ENCODE peak calls at places on chromosomes 5 and 9, in five cellular contexts. G is body of pancreas, J is IMR-90, Z is Peyer's patch, W is lower leg skin. Y is an unnamed sample.

GRCh38 chr5:141234109-141234508 is 11.0 kb downstream of the PCDHB14 start:
- DNase-seq in Z (no peak), J (peak; percentile 3), W (no peak), G (no peak), Y (no peak)

GRCh38 chr5:95641803-95642220 is 4.8 kb upstream of the RFESD start:
- DNase-seq in J (peak; percentile 54), Z (no peak), W (no peak), G (peak; percentile 97), Y (no peak)

GRCh38 chr5:134125195-134126015 is 10.9 kb downstream of the TCF7 start:
- DNase-seq in J (peak; percentile 96), G (peak; percentile 57), W (no peak), Z (no peak), Y (no peak)

GRCh38 chr5:113171520-113171919 is 194.9 kb downstream of the DCP2 start:
- DNase-seq in J (no peak), Z (no peak), G (no peak), W (no peak), Y (no peak)

GRCh38 chr9:70136632-70137031 is 93.0 kb downstream of the MAMDC2 start:
- DNase-seq in G (no peak), J (peak; percentile 69), Z (no peak), W (no peak), Y (no peak)

GRCh38 chr5:59391576-59391975 is 501.9 kb downstream of the PDE4D start:
- DNase-seq in J (no peak), Z (no peak), G (no peak), W (no peak), Y (no peak)

GRCh38 chr5:71629950-71630349 is 42.8 kb downstream of the MCCC2 start:
- DNase-seq in Z (no peak), G (no peak), W (no peak), J (no peak), Y (no peak)

GRCh38 chr5:106392766-106393165 is 1278.0 kb downstream of the EFNA5 start:
- DNase-seq in J (peak; percentile 51), W (no peak), Z (no peak), G (no peak), Y (no peak)

GRCh38 chr5:111187079-111187478 is 37.1 kb upstream of the CAMK4 start:
- DNase-seq in W (no peak), G (no peak), J (no peak), Z (no peak), Y (no peak)

GRCh38 chr5:33969572-33970452 is 14.7 kb downstream of the SLC45A2 start:
- DNase-seq in Z (no peak), J (peak; percentile 71), W (no peak), G (peak; percentile 35), Y (no peak)

GRCh38 chr5:9479361-9479760 is 66.5 kb downstream of the SEMA5A start:
- DNase-seq in W (no peak), J (peak; percentile 25), G (no peak), Z (no peak), Y (no peak)

GRCh38 chr9:101398930-101399640 is 434 bp downstream of the ZNF189 start:
- DNase-seq in J (no peak), W (no peak), Z (no peak), G (peak; percentile 13), Y (peak; percentile 7)

GRCh38 chr9:113530022-113530635 is 66.6 kb downstream of the RGS3 start:
- DNase-seq in G (no peak), W (no peak), J (no peak), Z (no peak), Y (no peak)

GRCh38 chr5:113985505-113985904 is 376.4 kb upstream of the KCNN2 start:
- DNase-seq in W (no peak), G (peak; percentile 37), Z (no peak), J (no peak), Y (no peak)

GRCh38 chr5:50958852-50959457 is 292.5 kb downstream of the PARP8 start:
- DNase-seq in J (peak; percentile 30), W (no peak), Z (peak; percentile 19), G (peak; percentile 42), Y (no peak)

GRCh38 chr5:156677963-156678362 is 172.1 kb upstream of the PPP1R2B start:
- DNase-seq in J (no peak), Z (no peak), W (no peak), G (no peak), Y (no peak)

GRCh38 chr5:160262151-160262550 is 32.8 kb downstream of the FABP6 start:
- DNase-seq in G (no peak), Z (no peak), J (no peak), W (no peak), Y (no peak)

GRCh38 chr5:136063778-136064465 is 35.1 kb downstream of the TGFBI start:
- DNase-seq in Z (no peak), W (peak; percentile 54), G (no peak), J (no peak), Y (no peak)

GRCh38 chr9:134372621-134373267 is 46.5 kb downstream of the RXRA start:
- DNase-seq in G (peak; percentile 73), W (no peak), J (no peak), Z (no peak), Y (peak; percentile 44)

DNA sequence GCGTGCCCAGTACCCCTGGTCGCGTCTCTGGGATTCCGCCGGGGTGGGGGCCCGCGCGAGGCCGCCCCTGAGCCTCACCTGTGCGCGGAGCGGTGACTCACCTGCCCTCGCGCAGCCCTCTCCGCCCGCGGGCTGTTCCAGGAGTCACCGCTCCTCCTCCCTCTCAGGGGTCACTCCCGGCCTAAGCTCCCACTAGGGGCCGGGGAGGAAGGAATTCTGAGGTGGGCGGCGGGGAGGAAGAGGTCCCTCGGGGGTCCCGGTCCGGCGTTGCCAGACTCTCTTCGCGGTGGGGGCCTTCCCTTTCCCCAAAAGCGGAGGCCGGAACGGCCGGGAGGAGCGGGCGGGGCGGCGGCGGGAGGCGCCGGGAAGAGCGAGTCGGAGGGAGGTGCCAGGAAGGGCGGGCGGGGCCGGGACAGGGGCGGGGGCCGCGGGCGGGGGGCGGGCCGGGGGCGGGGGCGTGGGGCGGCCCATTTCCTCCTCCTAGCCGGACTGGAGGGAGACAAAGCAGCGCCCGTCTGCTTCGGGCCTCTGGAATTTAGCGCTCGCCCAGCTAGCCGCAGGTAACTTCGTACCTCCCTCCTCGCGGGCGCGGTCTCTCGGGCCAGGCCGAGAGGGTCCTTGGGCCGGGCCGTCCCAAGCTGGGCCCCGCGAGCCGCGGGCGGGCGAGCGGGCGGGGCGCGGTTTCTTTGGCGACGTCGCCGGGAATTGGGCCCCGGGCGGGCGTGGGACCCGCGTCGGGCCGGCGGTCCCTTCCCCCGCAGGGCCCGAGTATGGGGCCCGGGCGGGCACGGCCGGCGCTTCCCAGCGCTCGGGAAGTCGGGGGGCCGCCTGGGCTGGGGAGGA is at the start of gene CTNNA1:
- DNase-seq in W (peak; percentile 95), J (peak; percentile 49), Z (peak; percentile 72), G (peak; percentile 86), Y (peak; percentile 86)
- TF ChIP-seq POLR2A in W (no peak), J (peak; percentile 92), Z (peak; percentile 56), G (peak; percentile 83), Y (peak; percentile 59)

GRCh38 chr5:126301056-126301455 is 122.2 kb upstream of the GRAMD2B start:
- DNase-seq in Z (no peak), J (no peak), G (no peak), W (no peak), Y (no peak)

DNA sequence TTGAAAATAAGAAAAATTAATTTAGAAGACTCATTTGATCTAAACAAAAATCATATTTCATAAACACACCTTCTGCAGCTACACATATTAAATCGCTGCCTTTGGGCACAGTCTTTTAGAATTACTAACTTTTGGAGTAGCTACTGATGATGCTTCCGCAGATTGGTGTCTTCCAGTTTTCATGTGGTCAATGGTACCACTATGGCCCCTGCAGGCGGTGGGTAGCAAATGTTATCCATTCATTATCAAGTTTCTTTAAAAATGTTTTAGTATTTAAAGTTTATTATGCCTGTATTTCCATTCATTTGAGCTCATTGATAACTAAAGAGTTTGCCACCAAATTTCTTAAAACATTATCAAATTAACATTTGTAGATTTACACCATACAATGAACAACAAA is 122.9 kb upstream of the GRAMD2B start:
- DNase-seq in W (no peak), G (no peak), J (no peak), Z (no peak), Y (no peak)
- TF ChIP-seq CTCF in W (no peak), G (no peak), J (peak; percentile 3), Z (no peak), Y (no peak)

DNA sequence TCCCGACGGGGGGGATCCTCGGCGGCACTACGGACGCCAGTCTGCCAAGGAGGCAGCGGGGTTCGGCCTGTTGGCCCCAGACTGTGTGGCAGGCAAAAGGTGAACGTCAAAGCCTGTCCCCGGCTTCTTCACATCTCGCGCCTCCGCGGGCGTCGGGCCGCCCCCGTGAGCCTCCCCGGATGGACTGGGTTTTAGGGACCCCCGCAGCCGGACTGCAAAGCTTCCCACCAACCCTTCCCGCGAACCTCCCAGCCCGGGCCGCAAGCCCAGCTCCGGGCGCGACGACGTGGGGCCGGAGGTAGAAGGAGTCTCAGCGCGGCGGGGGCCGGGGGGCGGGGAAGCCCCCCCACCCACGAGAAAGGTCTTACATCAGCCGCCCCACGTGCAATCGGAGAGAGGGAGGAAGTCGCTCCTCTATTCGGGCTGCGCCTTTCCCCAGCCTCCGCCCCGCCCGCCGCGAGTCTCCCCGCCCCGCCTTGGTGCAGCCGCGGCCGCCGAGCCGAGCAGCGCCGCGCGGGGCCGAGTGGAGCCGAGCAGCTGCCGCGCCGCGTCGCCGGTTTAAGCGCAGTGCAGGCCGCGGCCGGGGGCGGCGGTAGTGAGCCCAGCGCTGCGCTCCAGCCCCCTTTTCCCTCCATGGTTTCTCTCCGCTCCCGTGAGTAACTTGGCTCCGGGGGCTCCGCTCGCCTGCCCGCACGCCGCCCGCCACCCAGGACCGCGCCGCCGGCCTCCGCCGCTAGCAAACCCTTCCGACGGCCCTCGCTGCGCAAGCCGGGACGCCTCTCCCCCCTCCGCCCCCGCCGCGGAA is at the start of gene ANP32B:
- DNase-seq in W (peak; percentile 98), J (peak; percentile 89), Z (peak; percentile 90), G (peak; percentile 91), Y (peak; percentile 94)
- TF ChIP-seq POLR2A in W (no peak), J (peak; percentile 60), Z (no peak), G (peak; percentile 53), Y (peak; percentile 34)

GRCh38 chr5:147437161-147437596 is 72.7 kb downstream of the DPYSL3 start:
- DNase-seq in G (peak; percentile 13), J (peak; percentile 21), Z (no peak), W (no peak), Y (no peak)

GRCh38 chr5:147445093-147445492 is 64.8 kb downstream of the DPYSL3 start:
- DNase-seq in G (no peak), W (no peak), Z (no peak), J (no peak), Y (no peak)

GRCh38 chr5:147439253-147439652 is 70.6 kb downstream of the DPYSL3 start:
- DNase-seq in W (no peak), G (no peak), J (peak; percentile 52), Z (no peak), Y (no peak)

GRCh38 chr5:147442134-147442726 is 67.6 kb downstream of the DPYSL3 start:
- DNase-seq in G (no peak), J (no peak), Z (no peak), W (no peak), Y (no peak)

GRCh38 chr5:147441191-147441695 is 68.6 kb downstream of the DPYSL3 start:
- DNase-seq in W (no peak), Z (no peak), J (no peak), G (no peak), Y (no peak)
- TF ChIP-seq CTCF in W (no peak), Z (no peak), J (no peak), G (no peak), Y (no peak)

DNA sequence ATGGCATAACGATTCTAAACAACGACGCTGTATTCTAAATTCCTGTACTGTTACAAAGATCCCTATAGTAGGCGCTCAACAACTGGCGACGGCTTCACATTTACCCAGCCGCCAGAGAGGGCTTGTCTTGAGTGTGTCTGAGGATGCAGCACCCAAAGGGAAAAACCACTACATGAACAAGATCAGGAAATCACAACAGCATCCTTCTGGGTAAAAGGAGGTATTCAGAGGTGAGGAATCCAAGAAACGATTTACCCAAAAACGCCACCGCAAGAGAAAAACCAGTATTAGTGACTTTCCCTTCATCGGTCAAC is 711 bp downstream of the TTC33 start:
- DNase-seq in J (peak; percentile 81), W (peak; percentile 91), G (peak; percentile 81), Z (peak; percentile 74), Y (peak; percentile 79)
- TF ChIP-seq POLR2A in J (peak; percentile 65), W (no peak), G (no peak), Z (no peak), Y (no peak)